ENCODE peak calls at places on chromosomes 5 and 9, in four cellular contexts. One of them, this sample, is unnamed.

GRCh38 chr9:127347831-127348699 is 48.9 kb upstream of the SLC2A8 start:
- DNase-seq in K562: no peak
- DNase-seq in H1: no peak
- DNase-seq in SK-N-SH: peak
- DNase-seq in this sample: no peak

GRCh38 chr5:607541-608285 is 4.4 kb upstream of the CEP72 start:
- DNase-seq in K562: no peak
- DNase-seq in H1: peak
- DNase-seq in SK-N-SH: no peak
- DNase-seq in this sample: peak

GRCh38 chr9:91426123-91426745 is 2.6 kb upstream of the NFIL3 start:
- DNase-seq in K562: peak
- DNase-seq in H1: no peak
- DNase-seq in SK-N-SH: peak
- DNase-seq in this sample: no peak

GRCh38 chr5:14871084-14871572 is 450 bp downstream of the ANKH start:
- DNase-seq in H1: peak
- DNase-seq in K562: no peak
- DNase-seq in SK-N-SH: no peak
- DNase-seq in this sample: no peak

GRCh38 chr9:12855066-12855465 is 80.2 kb downstream of the LURAP1L start:
- DNase-seq in H1: no peak
- DNase-seq in K562: no peak
- DNase-seq in SK-N-SH: no peak
- DNase-seq in this sample: no peak

GRCh38 chr9:32294051-32294600 is 90.3 kb upstream of the ACO1 start:
- DNase-seq in K562: no peak
- DNase-seq in H1: no peak
- DNase-seq in SK-N-SH: no peak
- DNase-seq in this sample: no peak

GRCh38 chr9:78132688-78133033 is 101.0 kb upstream of the GNAQ start:
- DNase-seq in K562: no peak
- DNase-seq in SK-N-SH: no peak
- DNase-seq in H1: no peak
- DNase-seq in this sample: no peak

GRCh38 chr9:124812401-124813016 is 35.6 kb downstream of the OLFML2A start:
- DNase-seq in K562: peak
- DNase-seq in SK-N-SH: peak
- DNase-seq in H1: no peak
- DNase-seq in this sample: no peak

GRCh38 chr5:179275381-179275878 is 69.8 kb downstream of the ADAMTS2 start:
- DNase-seq in K562: no peak
- DNase-seq in H1: no peak
- DNase-seq in SK-N-SH: no peak
- DNase-seq in this sample: no peak

GRCh38 chr5:113574417-113574816 is 60.9 kb downstream of the YTHDC2 start:
- DNase-seq in K562: peak
- DNase-seq in SK-N-SH: no peak
- DNase-seq in H1: no peak
- DNase-seq in this sample: no peak

GRCh38 chr5:82312373-82312856 is 34.3 kb upstream of the RPS23 start:
- DNase-seq in SK-N-SH: peak
- DNase-seq in H1: peak
- DNase-seq in K562: peak
- DNase-seq in this sample: no peak

GRCh38 chr5:44871401-44871800 is 62.7 kb downstream of the MRPS30 start:
- DNase-seq in K562: no peak
- DNase-seq in H1: no peak
- DNase-seq in SK-N-SH: no peak
- DNase-seq in this sample: no peak

GRCh38 chr9:134858051-134858841 is 22.4 kb upstream of the FCN2 start:
- DNase-seq in SK-N-SH: no peak
- DNase-seq in H1: no peak
- DNase-seq in K562: no peak
- DNase-seq in this sample: peak

GRCh38 chr5:154467655-154468354 is 10.2 kb downstream of the HAND1 start:
- DNase-seq in SK-N-SH: peak
- DNase-seq in K562: peak
- DNase-seq in H1: peak
- DNase-seq in this sample: peak

GRCh38 chr9:10633785-10634184 is 21.0 kb upstream of the PTPRD start:
- DNase-seq in H1: no peak
- DNase-seq in K562: no peak
- DNase-seq in SK-N-SH: no peak
- DNase-seq in this sample: no peak

GRCh38 chr5:58117491-58117890 is 342.4 kb downstream of the PLK2 start:
- DNase-seq in H1: no peak
- DNase-seq in SK-N-SH: no peak
- DNase-seq in K562: no peak
- DNase-seq in this sample: no peak

GRCh38 chr9:37976714-37977477 is 73.0 kb upstream of the SLC25A51 start:
- DNase-seq in H1: no peak
- DNase-seq in SK-N-SH: no peak
- DNase-seq in K562: no peak
- DNase-seq in this sample: no peak

GRCh38 chr5:154771383-154771901 is 16.3 kb downstream of the LARP1 start:
- DNase-seq in K562: no peak
- DNase-seq in SK-N-SH: peak
- DNase-seq in H1: no peak
- DNase-seq in this sample: no peak

GRCh38 chr5:5804834-5805233 is 382.4 kb downstream of the ICE1 start:
- DNase-seq in H1: no peak
- DNase-seq in K562: no peak
- DNase-seq in SK-N-SH: no peak
- DNase-seq in this sample: no peak

GRCh38 chr9:77766587-77766986 is 118.5 kb upstream of the GNA14 start:
- DNase-seq in H1: no peak
- DNase-seq in K562: no peak
- DNase-seq in SK-N-SH: no peak
- DNase-seq in this sample: no peak

GRCh38 chr5:143707797-143708196 is 104.2 kb upstream of the HMHB1 start:
- DNase-seq in H1: no peak
- DNase-seq in SK-N-SH: no peak
- DNase-seq in K562: no peak
- DNase-seq in this sample: no peak

GRCh38 chr5:59819806-59820205 is 73.7 kb downstream of the PDE4D start:
- DNase-seq in SK-N-SH: no peak
- DNase-seq in H1: no peak
- DNase-seq in K562: no peak
- DNase-seq in this sample: no peak

GRCh38 chr9:126057461-126057860 is 269.2 kb upstream of the MVB12B start:
- DNase-seq in K562: no peak
- DNase-seq in SK-N-SH: no peak
- DNase-seq in H1: no peak
- DNase-seq in this sample: no peak

GRCh38 chr9:112820886-112821285 is 69.8 kb downstream of the SLC46A2 start:
- DNase-seq in K562: no peak
- DNase-seq in H1: no peak
- DNase-seq in SK-N-SH: no peak
- DNase-seq in this sample: no peak

GRCh38 chr9:107131108-107131799 is 151.8 kb upstream of the RAD23B start:
- DNase-seq in SK-N-SH: no peak
- DNase-seq in K562: no peak
- DNase-seq in H1: no peak
- DNase-seq in this sample: no peak

GRCh38 chr5:3310551-3311340 is 284.9 kb upstream of the IRX1 start:
- DNase-seq in K562: no peak
- DNase-seq in SK-N-SH: no peak
- DNase-seq in H1: no peak
- DNase-seq in this sample: no peak

GRCh38 chr5:134095887-134096589 is 18.4 kb upstream of the TCF7 start:
- DNase-seq in SK-N-SH: no peak
- DNase-seq in K562: no peak
- DNase-seq in H1: no peak
- DNase-seq in this sample: no peak

GRCh38 chr5:173919443-173919842 is 31.3 kb downstream of the CPEB4 start:
- DNase-seq in H1: no peak
- DNase-seq in SK-N-SH: no peak
- DNase-seq in K562: no peak
- DNase-seq in this sample: no peak

GRCh38 chr9:137900584-137901310 is 23.2 kb downstream of the CACNA1B start:
- DNase-seq in SK-N-SH: no peak
- DNase-seq in H1: no peak
- DNase-seq in K562: no peak
- DNase-seq in this sample: no peak

GRCh38 chr9:128947423-128948310 is at the start of the genes DOLK and NUP188:
- DNase-seq in SK-N-SH: peak
- DNase-seq in H1: peak
- DNase-seq in K562: peak
- DNase-seq in this sample: peak

GRCh38 chr9:4243113-4243512 is 56.8 kb downstream of the GLIS3 start:
- DNase-seq in K562: no peak
- DNase-seq in SK-N-SH: no peak
- DNase-seq in H1: no peak
- DNase-seq in this sample: no peak

GRCh38 chr9:70169222-70169621 is 89.6 kb upstream of the SMC5 start:
- DNase-seq in SK-N-SH: peak
- DNase-seq in K562: no peak
- DNase-seq in H1: no peak
- DNase-seq in this sample: no peak

GRCh38 chr5:56233230-56233629 is at the start of gene ANKRD55:
- DNase-seq in SK-N-SH: peak
- DNase-seq in H1: no peak
- DNase-seq in K562: no peak
- DNase-seq in this sample: no peak

GRCh38 chr9:132943677-132944293 is 631 bp downstream of the TSC1 start:
- DNase-seq in K562: no peak
- DNase-seq in SK-N-SH: no peak
- DNase-seq in H1: no peak
- DNase-seq in this sample: no peak

GRCh38 chr9:18611946-18612345 is 138.0 kb downstream of the ADAMTSL1 start:
- DNase-seq in H1: no peak
- DNase-seq in K562: no peak
- DNase-seq in SK-N-SH: no peak
- DNase-seq in this sample: no peak

GRCh38 chr5:154038241-154038603 is 488 bp downstream of the FAM114A2 start:
- DNase-seq in H1: no peak
- DNase-seq in SK-N-SH: peak
- DNase-seq in K562: peak
- DNase-seq in this sample: no peak

DNA sequence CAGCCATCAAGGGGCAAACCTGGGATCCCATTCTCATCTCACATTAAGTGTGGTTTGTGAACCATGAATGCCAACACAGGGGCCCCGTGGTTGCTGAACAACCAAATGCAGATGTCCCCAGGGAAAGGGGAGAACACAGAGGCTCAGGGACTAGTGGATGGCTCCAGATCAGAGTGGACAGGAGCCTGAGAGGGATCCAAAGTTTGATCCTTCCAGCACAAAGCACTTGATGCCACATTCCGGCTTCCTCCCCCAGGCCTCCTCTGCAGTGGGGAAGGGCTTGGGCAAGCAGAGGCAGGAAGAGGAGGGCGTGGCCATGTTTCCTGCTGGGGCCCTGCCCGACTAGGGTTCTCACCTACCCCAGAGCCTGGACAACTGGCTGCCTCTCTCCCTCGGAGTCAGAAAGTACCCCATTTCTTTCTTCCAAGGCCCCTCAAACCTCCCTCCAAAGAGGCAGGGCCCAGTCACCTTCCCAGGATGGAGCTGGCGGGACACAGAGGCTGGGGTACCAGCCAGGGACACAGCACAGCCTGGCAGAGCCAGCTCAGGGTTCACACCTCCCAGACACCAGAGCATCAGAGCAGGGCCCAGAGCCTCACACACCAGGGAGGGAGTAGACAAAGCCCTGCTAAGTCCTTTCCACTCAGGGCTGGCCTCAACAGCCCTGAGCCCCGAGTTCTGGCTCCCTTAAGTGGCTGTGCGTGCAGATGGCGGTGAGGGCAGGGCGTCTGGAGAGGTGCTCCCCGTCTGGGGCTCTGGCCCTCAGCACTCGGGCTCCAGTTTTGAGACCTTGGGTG is 4.3 kb upstream of the RNF44 start:
- DNase-seq in SK-N-SH: no peak
- DNase-seq in K562: no peak
- DNase-seq in H1: peak
- DNase-seq in this sample: no peak
- TF ChIP-seq NRF1 in SK-N-SH: no peak
- TF ChIP-seq NRF1 in K562: no peak
- TF ChIP-seq NRF1 in H1: no peak
- TF ChIP-seq NRF1 in this sample: no peak

DNA sequence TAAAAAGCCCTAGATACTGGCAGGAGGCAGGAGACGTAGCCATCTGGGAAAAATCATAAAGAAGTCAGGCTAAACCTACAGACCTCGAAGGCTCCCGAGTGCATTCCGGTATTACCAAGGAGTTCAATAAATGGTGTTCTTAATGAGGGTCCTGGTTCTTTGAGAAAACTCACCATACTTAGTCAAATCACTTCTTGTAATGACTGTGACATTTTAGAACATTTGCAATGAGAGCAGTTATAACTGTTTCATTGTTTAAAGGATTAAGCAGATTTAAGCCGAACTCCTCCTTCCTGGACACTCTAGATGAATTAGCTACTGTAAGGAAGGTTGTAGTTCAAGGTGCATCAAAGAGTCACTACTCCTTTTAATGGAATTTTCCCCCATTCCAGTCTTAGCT is 67.8 kb downstream of the EFNA5 start:
- DNase-seq in K562: no peak
- DNase-seq in H1: no peak
- DNase-seq in SK-N-SH: no peak
- DNase-seq in this sample: no peak
- TF ChIP-seq NRF1 in K562: no peak
- TF ChIP-seq NRF1 in H1: no peak
- TF ChIP-seq NRF1 in SK-N-SH: no peak
- TF ChIP-seq NRF1 in this sample: no peak

GRCh38 chr5:9707766-9708462 is 77.8 kb upstream of the TAS2R1 start:
- DNase-seq in SK-N-SH: no peak
- DNase-seq in H1: no peak
- DNase-seq in K562: no peak
- DNase-seq in this sample: no peak
- TF ChIP-seq NRF1 in SK-N-SH: no peak
- TF ChIP-seq NRF1 in H1: no peak
- TF ChIP-seq NRF1 in K562: no peak
- TF ChIP-seq NRF1 in this sample: no peak

DNA sequence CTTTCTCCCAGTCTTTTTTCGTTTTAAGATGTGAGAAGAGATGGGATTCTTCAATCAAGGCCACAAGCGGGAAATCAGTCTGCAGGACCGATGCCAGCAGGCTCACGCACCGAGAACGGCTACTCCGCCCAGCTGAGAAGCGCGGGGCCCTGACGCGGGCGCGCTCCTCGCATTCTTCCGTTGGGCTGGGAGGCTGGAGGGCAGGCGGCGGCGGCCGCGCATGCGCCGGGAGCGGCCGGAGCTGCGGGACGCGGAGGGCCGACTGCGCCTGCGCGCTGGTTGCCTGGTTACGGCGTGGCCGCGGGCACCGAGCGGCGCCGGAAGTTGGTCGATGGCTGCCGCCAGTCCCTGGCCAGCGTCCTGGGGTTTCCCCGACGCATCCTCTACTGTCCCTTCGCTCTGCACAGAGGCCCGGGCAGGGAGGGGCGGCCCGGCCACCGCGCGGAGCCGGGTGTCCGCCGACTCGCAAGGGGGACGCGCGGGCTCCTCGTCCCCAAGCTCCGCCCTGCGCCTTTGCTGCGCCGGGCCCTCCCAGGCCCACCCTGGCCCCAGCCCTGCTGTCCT is 831 bp upstream of the SEC16A start:
- DNase-seq in K562: peak
- DNase-seq in H1: peak
- DNase-seq in SK-N-SH: peak
- DNase-seq in this sample: peak
- TF ChIP-seq NRF1 in K562: peak
- TF ChIP-seq NRF1 in H1: peak
- TF ChIP-seq NRF1 in SK-N-SH: peak
- TF ChIP-seq NRF1 in this sample: peak

This sample was measured in GM12878.